ENCODE peak calls at places on chromosomes 12 and 14, in four cellular contexts. H, C, Y and O are unnamed samples.

GRCh38 chr12:103580026-103580425 is 7.0 kb upstream of the STAB2 start:
- DNase-seq in H (no peak), C (no peak), Y (no peak), O (no peak)

GRCh38 chr12:118052324-118053070 is 8.5 kb downstream of the WSB2 start:
- DNase-seq in H (no peak), Y (peak), C (no peak), O (peak)

GRCh38 chr12:56160160-56160763 is 2.1 kb downstream of the MYL6 start:
- DNase-seq in C (no peak), Y (no peak), H (no peak), O (no peak)

GRCh38 chr14:91413547-91414474 is 3.8 kb downstream of the CCDC88C start:
- DNase-seq in Y (no peak), H (no peak), C (no peak), O (no peak)

GRCh38 chr12:78887008-78887407 is 22.4 kb downstream of the SYT1 start:
- DNase-seq in Y (peak), C (no peak), H (no peak), O (peak)

GRCh38 chr14:53571990-53572389 is 384.6 kb downstream of the BMP4 start:
- DNase-seq in C (no peak), H (no peak), Y (no peak), O (no peak)

GRCh38 chr14:55399912-55400311 is 11.7 kb downstream of the ATG14 start:
- DNase-seq in C (no peak), Y (no peak), H (no peak), O (no peak)

GRCh38 chr14:71242237-71242748 is 335.0 kb downstream of the PCNX1 start:
- DNase-seq in Y (no peak), H (no peak), C (no peak), O (no peak)

GRCh38 chr12:120230974-120231315 is 30.0 kb upstream of the RPLP0 start:
- DNase-seq in H (no peak), Y (no peak), C (no peak), O (no peak)

GRCh38 chr12:107983871-107984480 is 145.1 kb upstream of the WSCD2 start:
- DNase-seq in H (no peak), C (no peak), Y (no peak), O (no peak)

GRCh38 chr14:34874386-34875030 is 652 bp downstream of the BAZ1A start:
- DNase-seq in Y (peak), C (no peak), H (no peak), O (peak)

GRCh38 chr12:19496249-19497208 is 57.2 kb downstream of the AEBP2 start:
- DNase-seq in C (no peak), H (no peak), Y (no peak), O (no peak)

GRCh38 chr14:78985668-78986073 is 815.5 kb downstream of the NRXN3 start:
- DNase-seq in H (no peak), C (no peak), Y (no peak), O (no peak)

GRCh38 chr14:65356327-65356836 is 56.1 kb upstream of the FUT8 start:
- DNase-seq in Y (peak), H (peak), C (no peak), O (peak)

GRCh38 chr14:104721704-104722431 is 2.2 kb upstream of the ADSS1 start:
- DNase-seq in H (no peak), C (no peak), Y (no peak), O (no peak)

GRCh38 chr14:34750233-34750632 is 35.8 kb upstream of the CFL2 start:
- DNase-seq in H (no peak), C (no peak), Y (no peak), O (no peak)

GRCh38 chr14:59484611-59485174 is 376 bp downstream of the JKAMP start:
- DNase-seq in C (peak), Y (peak), H (no peak), O (no peak)

GRCh38 chr12:10305411-10305810 is 2.3 kb upstream of the KLRD1 start:
- DNase-seq in C (no peak), Y (no peak), H (no peak), O (no peak)

GRCh38 chr14:39880965-39881364 is 448.7 kb upstream of the FBXO33 start:
- DNase-seq in C (no peak), H (no peak), Y (no peak), O (no peak)

GRCh38 chr14:65849558-65849957 is 437.0 kb downstream of the FUT8 start:
- DNase-seq in C (no peak), H (no peak), Y (no peak), O (no peak)

GRCh38 chr14:31106768-31107167 is 80.6 kb upstream of the STRN3 start:
- DNase-seq in H (no peak), Y (no peak), C (no peak), O (no peak)

GRCh38 chr14:60656755-60657608 is 7.7 kb upstream of the SIX1 start:
- DNase-seq in C (peak), H (no peak), Y (peak), O (peak)

GRCh38 chr14:85175556-85175955 is 354.4 kb upstream of the FLRT2 start:
- DNase-seq in C (no peak), H (no peak), Y (no peak), O (no peak)

GRCh38 chr12:99154264-99154982 is 493.1 kb upstream of the GARIN6 start:
- DNase-seq in C (no peak), H (no peak), Y (no peak), O (no peak)

DNA sequence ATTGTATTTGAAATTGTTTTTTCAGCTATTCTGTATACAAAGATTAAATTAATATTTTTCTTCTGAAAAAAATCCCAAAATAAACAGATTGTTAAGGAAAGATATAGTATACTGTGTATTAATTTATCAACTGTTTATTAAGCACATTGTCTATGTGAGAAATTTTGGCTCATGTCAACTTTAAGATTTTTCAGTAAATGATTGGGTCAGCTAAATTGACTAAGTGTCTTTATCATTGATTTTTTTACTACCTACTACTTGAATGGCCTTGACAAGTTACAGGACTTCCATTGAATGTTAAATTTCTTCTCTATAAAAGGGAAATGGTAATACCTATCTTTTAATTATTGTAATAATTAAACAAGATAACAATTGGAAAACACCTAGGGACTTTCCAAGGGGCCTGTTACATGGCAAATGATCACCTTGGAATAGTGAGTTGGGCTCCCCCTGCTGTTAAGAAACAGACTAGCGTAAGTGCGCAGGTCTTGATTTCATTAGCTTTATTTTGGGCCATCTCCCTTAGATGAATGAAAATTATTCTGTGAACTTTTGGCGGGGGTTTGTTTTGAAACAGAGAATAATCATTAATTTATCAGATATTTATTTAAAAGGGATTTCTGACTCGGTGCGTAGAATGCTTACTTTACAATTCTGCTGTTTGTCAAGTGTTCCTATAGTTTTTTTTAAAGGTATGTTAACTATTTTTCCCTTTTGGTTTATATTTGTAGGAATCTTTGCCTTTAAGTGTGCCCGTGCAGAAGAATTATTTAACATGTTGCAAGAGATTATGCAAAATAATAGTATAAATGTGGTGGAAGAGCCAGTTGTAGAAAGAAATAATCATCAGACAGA is 14.5 kb upstream of the CCT2 start:
- DNase-seq in H (peak), C (peak), Y (peak), O (peak)
- TF ChIP-seq POLR2AphosphoS2 in H (no peak), C (no peak), Y (no peak), O (no peak)

DNA sequence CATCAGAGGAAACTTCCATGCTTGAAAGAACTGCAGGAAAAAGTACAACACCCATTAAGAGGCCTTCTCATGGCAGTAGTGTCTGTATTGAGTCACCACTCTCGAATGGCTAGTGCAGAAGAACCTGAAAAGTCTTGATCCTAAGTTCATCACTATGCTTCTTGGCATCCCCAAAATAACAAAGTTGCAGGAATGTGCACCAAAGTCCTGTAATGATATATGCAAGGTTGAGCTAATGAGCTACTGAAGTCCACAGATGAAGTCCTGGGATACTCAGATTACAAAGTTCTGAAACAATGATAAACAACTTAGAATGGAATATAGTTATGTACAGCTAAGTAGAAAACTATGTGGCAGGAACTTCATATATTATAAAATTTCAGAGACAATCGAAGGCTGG is 545.4 kb downstream of the FOXG1 start:
- DNase-seq in H (no peak), Y (no peak), C (no peak), O (no peak)
- TF ChIP-seq RFX5 in H (no peak), Y (no peak), C (no peak), O (no peak)

GRCh38 chr14:94050231-94050880 is 24.2 kb downstream of the OTUB2 start:
- DNase-seq in C (no peak), Y (no peak), H (no peak), O (no peak)

GRCh38 chr14:94051779-94052178 is 25.6 kb downstream of the OTUB2 start:
- DNase-seq in H (no peak), C (no peak), Y (no peak), O (no peak)

GRCh38 chr14:94052662-94053061 is 26.5 kb downstream of the OTUB2 start:
- DNase-seq in H (no peak), Y (no peak), C (no peak), O (no peak)

GRCh38 chr14:94049625-94050023 is 23.5 kb downstream of the OTUB2 start:
- DNase-seq in H (no peak), Y (no peak), C (no peak), O (no peak)

DNA sequence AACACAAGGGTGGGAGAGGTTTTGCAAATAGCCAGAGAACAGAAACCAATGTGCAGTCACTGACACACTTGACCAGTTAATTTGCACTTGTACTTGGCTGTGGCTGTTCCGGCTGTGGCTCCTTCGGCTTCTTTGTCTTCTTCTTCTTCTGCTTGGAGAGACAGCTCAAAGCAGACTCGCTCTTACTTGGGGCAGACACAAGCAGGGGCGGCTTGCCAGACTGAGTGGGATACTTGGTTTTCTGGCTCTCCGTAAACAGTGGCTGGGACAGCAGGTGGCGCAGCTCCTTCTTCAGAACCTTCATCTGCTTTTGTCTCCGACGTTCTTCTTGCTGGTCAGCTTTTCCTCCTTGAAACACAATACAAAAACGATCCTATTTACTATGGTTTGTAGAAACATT is 25.0 kb downstream of the OTUB2 start:
- DNase-seq in Y (peak), C (no peak), H (no peak), O (no peak)
- TF ChIP-seq POLR2AphosphoS2 in Y (no peak), C (no peak), H (no peak), O (no peak)

GRCh38 chr14:68246074-68246980 is 426.7 kb downstream of the RAD51B start:
- DNase-seq in C (no peak), H (no peak), Y (no peak), O (no peak)

GRCh38 chr14:68243441-68244010 is 423.9 kb downstream of the RAD51B start:
- DNase-seq in C (no peak), Y (no peak), H (no peak), O (no peak)

GRCh38 chr14:68247281-68247680 is 427.7 kb downstream of the RAD51B start:
- DNase-seq in Y (no peak), C (no peak), H (no peak), O (no peak)

GRCh38 chr14:68244272-68244975 is 424.8 kb downstream of the RAD51B start:
- DNase-seq in Y (no peak), C (no peak), H (no peak), O (no peak)

DNA sequence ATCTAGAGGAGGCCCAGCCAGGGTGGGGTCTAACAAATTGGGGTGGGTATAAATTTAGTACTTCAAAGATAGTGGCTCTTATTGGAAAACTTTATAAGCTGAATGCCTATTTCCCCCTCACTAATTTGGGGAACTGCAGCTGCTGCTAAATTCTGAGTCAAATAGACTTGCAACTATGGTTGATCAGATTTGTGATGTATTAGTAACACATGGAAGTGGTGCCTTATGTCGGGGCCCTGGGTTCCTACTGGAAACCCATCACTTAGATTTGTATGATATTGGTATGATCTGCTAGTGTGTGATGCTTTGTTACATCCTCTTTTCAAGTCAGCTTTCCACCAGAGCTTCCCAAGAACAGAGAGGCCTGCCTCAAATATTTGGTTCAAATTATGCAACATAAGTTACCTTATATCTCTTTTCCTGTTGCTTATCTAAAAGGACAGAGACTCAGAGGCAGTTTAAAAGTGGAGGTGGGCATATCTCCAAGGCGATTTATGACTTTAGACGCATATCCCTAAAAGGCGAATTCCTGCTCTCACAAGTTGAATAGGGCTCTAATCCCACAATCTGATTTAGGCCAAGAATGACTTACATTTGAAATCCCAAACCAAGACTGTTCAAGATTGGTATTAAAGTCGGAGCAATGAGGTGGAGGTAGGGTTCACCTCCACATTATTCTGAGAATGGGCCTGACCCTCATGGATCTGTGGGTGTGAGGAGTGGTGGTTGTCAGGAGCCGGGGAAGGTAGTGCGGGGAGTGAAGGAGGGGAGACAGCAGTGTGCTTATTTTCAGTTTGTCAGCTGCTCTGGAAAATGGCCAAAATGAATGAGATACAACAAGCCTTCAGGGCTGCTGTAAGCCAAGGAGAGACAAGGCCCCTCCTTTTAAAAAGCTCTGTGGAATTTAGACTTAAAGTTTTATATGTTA is 425.8 kb downstream of the RAD51B start:
- DNase-seq in C (no peak), H (peak), Y (no peak), O (no peak)
- TF ChIP-seq RFX5 in C (no peak), H (no peak), Y (no peak), O (no peak)